ENCODE peak calls at places on chromosomes 12 and 14, in seven cellular contexts. One of them, this sample, is unnamed.

GRCh38 chr14:56194062-56194461 is 75.9 kb downstream of the PELI2 start:
- DNase-seq in heart left ventricle: no peak
- DNase-seq in uterus: no peak
- DNase-seq in OCI-LY7: no peak
- DNase-seq in effector memory CD4-positive, alpha-beta T cell: no peak
- DNase-seq in tibial artery: no peak
- DNase-seq in A549: no peak
- DNase-seq in this sample: no peak

GRCh38 chr14:20657216-20658211 is 16.0 kb upstream of the OR6S1 start:
- DNase-seq in uterus: no peak
- DNase-seq in effector memory CD4-positive, alpha-beta T cell: peak; percentile 6
- DNase-seq in tibial artery: no peak
- DNase-seq in OCI-LY7: no peak
- DNase-seq in heart left ventricle: no peak
- DNase-seq in A549: peak; percentile 92
- DNase-seq in this sample: peak; percentile 76

GRCh38 chr12:56449622-56449984 is 377 bp upstream of the TIMELESS start:
- DNase-seq in heart left ventricle: no peak
- DNase-seq in effector memory CD4-positive, alpha-beta T cell: no peak
- DNase-seq in A549: no peak
- DNase-seq in uterus: no peak
- DNase-seq in OCI-LY7: no peak
- DNase-seq in tibial artery: no peak
- DNase-seq in this sample: no peak

GRCh38 chr12:5124401-5124800 is 80.7 kb downstream of the KCNA5 start:
- DNase-seq in tibial artery: no peak
- DNase-seq in A549: no peak
- DNase-seq in effector memory CD4-positive, alpha-beta T cell: no peak
- DNase-seq in OCI-LY7: no peak
- DNase-seq in heart left ventricle: no peak
- DNase-seq in uterus: no peak
- DNase-seq in this sample: no peak

GRCh38 chr14:32709072-32709471 is 229.6 kb upstream of the NPAS3 start:
- DNase-seq in A549: peak; percentile 11
- DNase-seq in OCI-LY7: no peak
- DNase-seq in uterus: peak; percentile 27
- DNase-seq in tibial artery: peak; percentile 68
- DNase-seq in effector memory CD4-positive, alpha-beta T cell: no peak
- DNase-seq in heart left ventricle: no peak
- DNase-seq in this sample: no peak

GRCh38 chr12:94150483-94151225 is 2.3 kb downstream of the PLXNC1 start:
- DNase-seq in heart left ventricle: no peak
- DNase-seq in tibial artery: no peak
- DNase-seq in effector memory CD4-positive, alpha-beta T cell: peak; percentile 7
- DNase-seq in OCI-LY7: no peak
- DNase-seq in A549: no peak
- DNase-seq in uterus: peak; percentile 29
- DNase-seq in this sample: no peak

GRCh38 chr12:46368138-46368537 is 4.4 kb downstream of the SLC38A2 start:
- DNase-seq in OCI-LY7: no peak
- DNase-seq in effector memory CD4-positive, alpha-beta T cell: no peak
- DNase-seq in heart left ventricle: no peak
- DNase-seq in uterus: no peak
- DNase-seq in tibial artery: no peak
- DNase-seq in A549: no peak
- DNase-seq in this sample: peak; percentile 25

GRCh38 chr14:68148276-68148675 is 328.7 kb downstream of the RAD51B start:
- DNase-seq in uterus: no peak
- DNase-seq in A549: no peak
- DNase-seq in OCI-LY7: no peak
- DNase-seq in heart left ventricle: no peak
- DNase-seq in tibial artery: no peak
- DNase-seq in effector memory CD4-positive, alpha-beta T cell: no peak
- DNase-seq in this sample: peak; percentile 40

GRCh38 chr12:83179999-83180398 is 493.3 kb downstream of the TMTC2 start:
- DNase-seq in OCI-LY7: no peak
- DNase-seq in uterus: no peak
- DNase-seq in A549: no peak
- DNase-seq in effector memory CD4-positive, alpha-beta T cell: no peak
- DNase-seq in heart left ventricle: no peak
- DNase-seq in tibial artery: no peak
- DNase-seq in this sample: no peak

GRCh38 chr14:80356413-80356812 is 145.1 kb upstream of the DIO2 start:
- DNase-seq in A549: peak; percentile 35
- DNase-seq in OCI-LY7: peak; percentile 3
- DNase-seq in tibial artery: no peak
- DNase-seq in effector memory CD4-positive, alpha-beta T cell: no peak
- DNase-seq in uterus: no peak
- DNase-seq in heart left ventricle: no peak
- DNase-seq in this sample: no peak

DNA sequence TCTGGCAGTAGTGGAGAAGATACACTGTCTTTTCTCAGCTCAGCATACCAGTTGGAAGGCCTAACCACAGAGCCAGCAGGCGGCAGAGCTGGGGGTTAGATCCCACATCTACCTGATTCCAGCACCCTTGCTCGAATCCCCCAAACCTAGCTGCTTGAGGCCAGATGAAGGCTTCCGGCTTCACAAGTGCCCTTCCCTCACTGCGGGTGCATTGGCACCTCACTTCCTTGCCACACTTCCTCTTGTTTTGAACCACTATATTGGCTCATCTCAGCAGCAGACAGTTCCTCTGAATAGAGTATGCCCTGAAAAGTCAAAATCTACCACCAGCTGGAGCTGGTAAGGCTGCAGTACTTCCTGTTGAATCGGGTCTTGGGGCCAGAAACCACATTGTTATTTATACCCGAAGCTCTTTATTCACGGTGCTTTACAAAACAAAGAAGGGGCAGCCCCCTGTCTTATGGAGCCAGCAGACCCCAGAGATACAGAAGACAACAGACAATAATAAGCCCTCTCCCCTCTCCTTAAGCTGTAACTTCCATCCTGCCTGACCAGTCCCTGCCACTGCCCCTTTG is 233.7 kb downstream of the EFCAB11 start:
- DNase-seq in heart left ventricle: peak; percentile 48
- DNase-seq in effector memory CD4-positive, alpha-beta T cell: peak; percentile 73
- DNase-seq in tibial artery: peak; percentile 68
- DNase-seq in uterus: no peak
- DNase-seq in A549: no peak
- DNase-seq in OCI-LY7: peak; percentile 83
- DNase-seq in this sample: no peak
- H3K4me1 ChIP-seq in heart left ventricle: no peaks in the 10 kb centered on the region
- H3K4me1 ChIP-seq in effector memory CD4-positive, alpha-beta T cell: peaks cover 49% of the 10 kb centered on the region
- H3K4me1 ChIP-seq in tibial artery: no peaks in the 10 kb centered on the region
- H3K4me1 ChIP-seq in uterus: no peaks in the 10 kb centered on the region
- H3K4me1 ChIP-seq in A549: no peaks in the 10 kb centered on the region
- H3K4me1 ChIP-seq in OCI-LY7: peaks cover 34% of the 10 kb centered on the region
- H3K4me1 ChIP-seq in this sample: no peaks in the 10 kb centered on the region

GRCh38 chr14:30621354-30621953 is 665 bp upstream of the SCFD1 start:
- DNase-seq in uterus: no peak
- DNase-seq in heart left ventricle: no peak
- DNase-seq in effector memory CD4-positive, alpha-beta T cell: peak; percentile 0
- DNase-seq in tibial artery: no peak
- DNase-seq in OCI-LY7: peak; percentile 8
- DNase-seq in A549: peak; percentile 48
- DNase-seq in this sample: no peak
- H3K4me1 ChIP-seq in uterus: no peaks in the 10 kb centered on the region
- H3K4me1 ChIP-seq in heart left ventricle: peaks cover 33% of the 10 kb centered on the region
- H3K4me1 ChIP-seq in effector memory CD4-positive, alpha-beta T cell: peaks cover 5% of the 10 kb centered on the region
- H3K4me1 ChIP-seq in tibial artery: no peaks in the 10 kb centered on the region
- H3K4me1 ChIP-seq in OCI-LY7: peaks cover 28% of the 10 kb centered on the region
- H3K4me1 ChIP-seq in A549: peaks cover 26% of the 10 kb centered on the region
- H3K4me1 ChIP-seq in this sample: peaks cover 12% of the 10 kb centered on the region

GRCh38 chr12:3046441-3047200 is 30.6 kb upstream of the TSPAN9 start:
- DNase-seq in tibial artery: no peak
- DNase-seq in A549: no peak
- DNase-seq in effector memory CD4-positive, alpha-beta T cell: no peak
- DNase-seq in OCI-LY7: no peak
- DNase-seq in uterus: no peak
- DNase-seq in heart left ventricle: peak; percentile 87
- DNase-seq in this sample: peak; percentile 45
- H3K4me1 ChIP-seq in tibial artery: no peaks in the 10 kb centered on the region
- H3K4me1 ChIP-seq in A549: no peaks in the 10 kb centered on the region
- H3K4me1 ChIP-seq in effector memory CD4-positive, alpha-beta T cell: no peaks in the 10 kb centered on the region
- H3K4me1 ChIP-seq in OCI-LY7: peaks cover 16% of the 10 kb centered on the region
- H3K4me1 ChIP-seq in uterus: no peaks in the 10 kb centered on the region
- H3K4me1 ChIP-seq in heart left ventricle: peaks cover 35% of the 10 kb centered on the region
- H3K4me1 ChIP-seq in this sample: peaks cover 10% of the 10 kb centered on the region

GRCh38 chr12:47753021-47754001 is 5.4 kb downstream of the RAPGEF3 start:
- DNase-seq in heart left ventricle: peak; percentile 95
- DNase-seq in OCI-LY7: no peak
- DNase-seq in tibial artery: peak; percentile 97
- DNase-seq in A549: no peak
- DNase-seq in uterus: no peak
- DNase-seq in effector memory CD4-positive, alpha-beta T cell: no peak
- DNase-seq in this sample: no peak

GRCh38 chr12:47752552-47752951 is 6.1 kb downstream of the RAPGEF3 start:
- DNase-seq in tibial artery: no peak
- DNase-seq in heart left ventricle: no peak
- DNase-seq in uterus: no peak
- DNase-seq in A549: no peak
- DNase-seq in effector memory CD4-positive, alpha-beta T cell: no peak
- DNase-seq in OCI-LY7: no peak
- DNase-seq in this sample: peak; percentile 89

GRCh38 chr12:47754881-47755280 is 3.8 kb downstream of the RAPGEF3 start:
- DNase-seq in A549: no peak
- DNase-seq in OCI-LY7: no peak
- DNase-seq in heart left ventricle: peak; percentile 67
- DNase-seq in tibial artery: no peak
- DNase-seq in effector memory CD4-positive, alpha-beta T cell: no peak
- DNase-seq in uterus: no peak
- DNase-seq in this sample: no peak

GRCh38 chr12:47755655-47756562 is 2.8 kb downstream of the RAPGEF3 start:
- DNase-seq in OCI-LY7: no peak
- DNase-seq in heart left ventricle: no peak
- DNase-seq in tibial artery: no peak
- DNase-seq in effector memory CD4-positive, alpha-beta T cell: no peak
- DNase-seq in uterus: no peak
- DNase-seq in A549: no peak
- DNase-seq in this sample: no peak

DNA sequence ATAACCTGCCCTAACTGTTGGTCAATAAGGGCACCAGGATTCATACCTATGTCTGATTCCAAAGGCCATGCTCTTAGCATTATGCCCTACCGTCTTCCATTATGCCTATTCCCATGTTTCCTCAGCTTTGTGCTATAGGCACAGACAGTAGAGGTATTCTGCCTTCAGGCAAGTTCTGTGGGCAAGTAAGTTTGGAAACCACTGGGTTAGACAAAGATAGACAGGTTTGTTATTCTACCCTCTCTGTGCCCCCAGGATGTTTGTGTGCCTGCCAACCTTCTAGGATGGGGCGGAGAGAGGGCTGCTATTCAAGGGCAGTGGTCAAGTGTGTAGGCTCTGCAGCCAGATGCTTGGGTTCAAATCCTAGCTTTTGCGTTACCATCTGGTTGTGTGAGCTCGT is 4.6 kb downstream of the RAPGEF3 start:
- DNase-seq in tibial artery: no peak
- DNase-seq in uterus: no peak
- DNase-seq in A549: no peak
- DNase-seq in effector memory CD4-positive, alpha-beta T cell: no peak
- DNase-seq in OCI-LY7: no peak
- DNase-seq in heart left ventricle: no peak
- DNase-seq in this sample: no peak
- H3K4me1 ChIP-seq in tibial artery: no peaks in the 10 kb centered on the region
- H3K4me1 ChIP-seq in uterus: peaks cover 3% of the 10 kb centered on the region
- H3K4me1 ChIP-seq in A549: peaks cover 32% of the 10 kb centered on the region
- H3K4me1 ChIP-seq in effector memory CD4-positive, alpha-beta T cell: peaks cover 22% of the 10 kb centered on the region
- H3K4me1 ChIP-seq in OCI-LY7: peaks cover 55% of the 10 kb centered on the region
- H3K4me1 ChIP-seq in heart left ventricle: peaks cover 64% of the 10 kb centered on the region
- H3K4me1 ChIP-seq in this sample: peaks cover 66% of the 10 kb centered on the region

DNA sequence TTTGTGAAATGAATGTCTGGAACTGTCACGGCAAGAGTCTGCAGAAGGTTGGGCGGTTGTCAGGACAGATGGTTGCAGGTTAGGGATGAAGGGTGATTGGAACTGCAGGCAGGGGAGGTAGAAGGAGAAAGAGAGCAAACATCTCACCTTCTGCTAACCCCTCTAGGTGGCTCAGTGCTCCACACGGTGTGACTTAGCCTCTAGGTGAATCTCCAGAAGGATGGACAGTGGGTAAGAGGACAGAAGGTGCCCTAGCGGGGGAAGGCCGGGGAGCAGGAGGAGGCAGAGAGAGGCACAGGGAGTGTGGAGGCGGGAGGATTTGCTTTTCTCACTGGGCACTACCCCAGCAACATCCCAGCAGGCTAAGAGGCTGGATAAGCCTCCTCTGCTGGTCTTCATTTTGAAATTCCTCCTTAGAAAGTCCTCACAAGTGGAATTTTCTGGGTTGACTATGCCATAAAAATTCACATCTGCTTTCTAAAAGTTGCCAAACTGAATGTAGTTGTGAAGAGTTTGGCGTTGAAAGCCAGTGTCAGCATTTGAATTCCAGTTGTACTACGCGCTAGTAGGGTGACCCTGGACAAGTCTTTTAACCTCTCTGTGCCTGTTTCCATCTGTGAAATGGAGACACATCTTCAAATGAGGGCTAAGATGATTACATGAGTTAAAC is 10.7 kb upstream of the GPR68 start:
- DNase-seq in uterus: no peak
- DNase-seq in tibial artery: no peak
- DNase-seq in A549: peak; percentile 14
- DNase-seq in OCI-LY7: no peak
- DNase-seq in effector memory CD4-positive, alpha-beta T cell: no peak
- DNase-seq in heart left ventricle: no peak
- DNase-seq in this sample: no peak
- H3K4me1 ChIP-seq in uterus: peaks cover 12% of the 10 kb centered on the region
- H3K4me1 ChIP-seq in tibial artery: no peaks in the 10 kb centered on the region
- H3K4me1 ChIP-seq in A549: peaks cover 12% of the 10 kb centered on the region
- H3K4me1 ChIP-seq in OCI-LY7: peaks cover 62% of the 10 kb centered on the region
- H3K4me1 ChIP-seq in effector memory CD4-positive, alpha-beta T cell: peaks cover 54% of the 10 kb centered on the region
- H3K4me1 ChIP-seq in heart left ventricle: peaks cover 30% of the 10 kb centered on the region
- H3K4me1 ChIP-seq in this sample: peaks cover 18% of the 10 kb centered on the region

DNA sequence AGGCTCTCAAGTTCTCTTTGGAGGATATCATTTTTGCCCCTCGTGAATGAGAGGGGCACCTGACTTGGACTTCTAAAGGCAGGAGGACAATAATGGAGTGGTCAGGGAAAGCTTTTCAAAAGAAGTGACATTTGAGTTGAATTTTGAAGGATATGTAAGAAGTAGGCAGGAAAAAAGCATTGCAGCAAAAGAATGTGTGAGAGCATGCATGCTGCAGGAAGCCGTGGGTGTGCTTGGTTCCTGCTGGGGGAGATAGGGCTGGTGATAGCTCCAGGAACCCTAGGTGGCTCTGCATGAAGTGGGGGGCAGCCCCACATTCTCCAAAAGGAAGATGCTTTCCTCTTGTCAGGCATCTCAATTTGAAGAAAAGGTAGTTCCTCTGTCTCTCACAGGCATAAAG is 23.1 kb downstream of the ACVR1B start:
- DNase-seq in A549: no peak
- DNase-seq in effector memory CD4-positive, alpha-beta T cell: no peak
- DNase-seq in uterus: no peak
- DNase-seq in OCI-LY7: no peak
- DNase-seq in tibial artery: no peak
- DNase-seq in heart left ventricle: no peak
- DNase-seq in this sample: no peak
- H3K4me1 ChIP-seq in A549: peaks cover 69% of the 10 kb centered on the region
- H3K4me1 ChIP-seq in effector memory CD4-positive, alpha-beta T cell: peaks cover 55% of the 10 kb centered on the region
- H3K4me1 ChIP-seq in uterus: no peaks in the 10 kb centered on the region
- H3K4me1 ChIP-seq in OCI-LY7: peaks cover 23% of the 10 kb centered on the region
- H3K4me1 ChIP-seq in tibial artery: no peaks in the 10 kb centered on the region
- H3K4me1 ChIP-seq in heart left ventricle: peaks cover 36% of the 10 kb centered on the region
- H3K4me1 ChIP-seq in this sample: peaks cover 37% of the 10 kb centered on the region

GRCh38 chr12:113087193-113087592 is 30.7 kb downstream of the DTX1 start:
- DNase-seq in heart left ventricle: no peak
- DNase-seq in OCI-LY7: peak; percentile 87
- DNase-seq in uterus: no peak
- DNase-seq in tibial artery: no peak
- DNase-seq in effector memory CD4-positive, alpha-beta T cell: no peak
- DNase-seq in A549: no peak
- DNase-seq in this sample: no peak
- H3K4me1 ChIP-seq in heart left ventricle: no peaks in the 10 kb centered on the region
- H3K4me1 ChIP-seq in OCI-LY7: peaks cover 100% of the 10 kb centered on the region
- H3K4me1 ChIP-seq in uterus: no peaks in the 10 kb centered on the region
- H3K4me1 ChIP-seq in tibial artery: no peaks in the 10 kb centered on the region
- H3K4me1 ChIP-seq in effector memory CD4-positive, alpha-beta T cell: peaks cover 65% of the 10 kb centered on the region
- H3K4me1 ChIP-seq in A549: no peaks in the 10 kb centered on the region
- H3K4me1 ChIP-seq in this sample: no peaks in the 10 kb centered on the region